ENCODE peak calls at places on chromosomes 4 and X, in seven cellular contexts. J is AG09309; E is cortex of kidney; S is NCI-H1048; V is activated B cell treated with CpG ODN at 0.5 μM for 24 hours; R is Caco-2; W is stimulated activated naive CD8-positive, alpha-beta T cell treated with anti-CD3 and anti-CD28 coated beads, Interleukin-15, Interleukin-2, amounts not matched to agents 100 U/mL and 50 U/mL, for 24 hours. H is an unnamed sample.

GRCh38 chrX:144275403-144275802 is 391.5 kb downstream of the UBE2NL start:
- DNase-seq in V (no peak), J (no peak), W (no peak), E (no peak), R (no peak), S (no peak), H (no peak)

GRCh38 chrX:68931345-68931744 is 102.5 kb downstream of the EFNB1 start:
- DNase-seq in J (no peak), S (no peak), W (no peak), E (no peak), V (no peak), R (no peak), H (no peak)

GRCh38 chr4:40446785-40447184 is 111.7 kb downstream of the CHRNA9 start:
- DNase-seq in R (no peak), S (no peak), E (no peak), V (no peak), W (no peak), J (no peak), H (no peak)

GRCh38 chrX:38000706-38001105 is 5.6 kb upstream of the SYTL5 start:
- DNase-seq in V (no peak), W (no peak), S (no peak), E (no peak), J (no peak), R (no peak), H (no peak)

GRCh38 chr4:56640907-56641493 is 40.1 kb downstream of the HOPX start:
- DNase-seq in R (no peak), W (peak; percentile 30), E (no peak), J (no peak), S (no peak), V (no peak), H (no peak)

GRCh38 chrX:55107911-55108310 is 19.1 kb downstream of the PAGE2 start:
- DNase-seq in V (no peak), S (no peak), R (no peak), J (no peak), W (no peak), E (no peak), H (no peak)

GRCh38 chrX:75181721-75182120 is 25.6 kb upstream of the ABCB7 start:
- DNase-seq in V (no peak), E (no peak), W (no peak), J (no peak), R (no peak), S (no peak), H (no peak)

GRCh38 chr4:106687026-106687425 is 318.4 kb upstream of the GIMD1 start:
- DNase-seq in E (no peak), S (no peak), V (no peak), R (no peak), J (no peak), W (no peak), H (no peak)

GRCh38 chrX:72050011-72050410 is 81.7 kb downstream of the RTL5 start:
- DNase-seq in E (no peak), V (no peak), J (no peak), R (no peak), S (no peak), W (no peak), H (no peak)

H was measured in activated naive CD8-positive, alpha-beta T cell treated with anti-CD3 and anti-CD28 coated beads for 36 hours.